ENCODE peak calls at places on chromosomes 5 and 9, in eight cellular contexts. B, Y, O, L, R, H, F and P are unnamed samples.

GRCh38 chr5:53291528-53291927 is 182.0 kb upstream of the MOCS2 start:
- ATAC-seq in R (no peak), Y (no peak), H (no peak), B (peak), O (peak), L (no peak), F (no peak), P (peak)

GRCh38 chr5:170774831-170775230 is 8.7 kb upstream of the GABRP start:
- ATAC-seq in B (no peak), R (no peak), L (peak), H (no peak), F (no peak), O (no peak), Y (no peak), P (no peak)

GRCh38 chr9:10146517-10147331 is 466.1 kb downstream of the PTPRD start:
- ATAC-seq in F (no peak), H (no peak), B (no peak), O (no peak), L (no peak), Y (no peak), R (no peak), P (no peak)

GRCh38 chr9:88808019-88808656 is 183.1 kb upstream of the S1PR3 start:
- ATAC-seq in L (no peak), B (no peak), F (no peak), Y (no peak), O (no peak), H (no peak), R (no peak), P (no peak)

GRCh38 chr9:127943011-127943662 is 5.5 kb upstream of the DPM2 start:
- ATAC-seq in B (no peak), R (no peak), H (peak), F (no peak), L (peak), Y (peak), O (no peak), P (no peak)

GRCh38 chr9:136022731-136023400 is 61.7 kb upstream of the UBAC1 start:
- ATAC-seq in R (no peak), Y (no peak), O (no peak), H (no peak), L (no peak), F (no peak), B (no peak), P (no peak)

GRCh38 chr9:489198-490197 is 274.8 kb downstream of the DOCK8 start:
- ATAC-seq in O (peak), B (peak), F (peak), Y (no peak), R (no peak), H (no peak), L (no peak), P (no peak)

GRCh38 chr5:176730815-176731475 is 79.4 kb upstream of the UNC5A start:
- ATAC-seq in O (no peak), H (no peak), R (peak), F (no peak), L (peak), Y (peak), B (no peak), P (no peak)

GRCh38 chr9:692636-693459 is 148.6 kb upstream of the DMRT1 start:
- ATAC-seq in L (no peak), F (no peak), Y (no peak), B (peak), R (no peak), H (no peak), O (peak), P (no peak)

GRCh38 chr9:16532681-16533450 is 337.6 kb downstream of the BNC2 start:
- ATAC-seq in H (no peak), Y (no peak), L (no peak), F (peak), R (no peak), O (no peak), B (peak), P (no peak)

GRCh38 chr5:68258531-68258930 is 43.0 kb downstream of the PIK3R1 start:
- ATAC-seq in F (no peak), R (peak), B (no peak), L (no peak), H (no peak), Y (no peak), O (no peak), P (no peak)

GRCh38 chr5:40823459-40823858 is 11.6 kb downstream of the RPL37 start:
- ATAC-seq in R (no peak), B (peak), F (peak), L (peak), H (no peak), Y (no peak), O (no peak), P (peak)

GRCh38 chr9:21001581-21001980 is 29.9 kb downstream of the HACD4 start:
- ATAC-seq in F (no peak), O (no peak), B (no peak), R (peak), L (no peak), Y (peak), H (peak), P (no peak)

GRCh38 chr9:91159664-91160121 is 202.0 kb downstream of the AUH start:
- ATAC-seq in O (peak), R (no peak), F (no peak), B (no peak), H (no peak), Y (no peak), L (no peak), P (no peak)

GRCh38 chr9:87684627-87685204 is 41.2 kb upstream of the CTSL start:
- ATAC-seq in H (no peak), L (peak), O (peak), Y (no peak), F (peak), B (peak), R (no peak), P (peak)

GRCh38 chr5:139137703-139138102 is 60.5 kb downstream of the SIL1 start:
- ATAC-seq in Y (no peak), F (no peak), R (no peak), L (peak), O (peak), H (no peak), B (no peak), P (peak)

GRCh38 chr5:113242481-113243348 is 192.1 kb downstream of the TSSK1B start:
- ATAC-seq in H (no peak), B (no peak), L (no peak), Y (no peak), O (no peak), F (peak), R (no peak), P (peak)